ENCODE peak calls at places on chromosomes 6 and 20, in four cellular contexts. One of them, this sample, is unnamed.
A peak's percentile ranks its signal among the peaks of the same experiment; 100 is the strongest.

GRCh38 chr20:22584922-22585785 is 782 bp upstream of the FOXA2 start:
- DNase-seq in GM12878: no peak
- DNase-seq in HepG2: peak; percentile 93
- DNase-seq in K562: no peak
- DNase-seq in this sample: no peak

GRCh38 chr6:130632288-130632687 is 194.9 kb upstream of the SMLR1 start:
- DNase-seq in GM12878: no peak
- DNase-seq in HepG2: peak; percentile 7
- DNase-seq in K562: no peak
- DNase-seq in this sample: no peak

GRCh38 chr20:54257090-54257816 is 49.4 kb downstream of the PFDN4 start:
- DNase-seq in GM12878: no peak
- DNase-seq in HepG2: no peak
- DNase-seq in K562: no peak
- DNase-seq in this sample: no peak

GRCh38 chr6:30687659-30688431 is 1.4 kb upstream of the PPP1R18 start:
- DNase-seq in GM12878: no peak
- DNase-seq in HepG2: no peak
- DNase-seq in K562: peak; percentile 43
- DNase-seq in this sample: no peak

GRCh38 chr6:39102024-39102820 is 12.8 kb downstream of the SAYSD1 start:
- DNase-seq in GM12878: no peak
- DNase-seq in HepG2: peak; percentile 43
- DNase-seq in K562: peak; percentile 79
- DNase-seq in this sample: peak; percentile 77

GRCh38 chr6:166786704-166787293 is 159.7 kb upstream of the RPS6KA2 start:
- DNase-seq in GM12878: peak; percentile 21
- DNase-seq in HepG2: peak; percentile 81
- DNase-seq in K562: peak; percentile 79
- DNase-seq in this sample: peak; percentile 71

GRCh38 chr20:46000571-46001145 is 8.1 kb upstream of the MMP9 start:
- DNase-seq in GM12878: no peak
- DNase-seq in HepG2: no peak
- DNase-seq in K562: no peak
- DNase-seq in this sample: no peak

GRCh38 chr6:141541766-141542324 is 590.9 kb upstream of the GJE1 start:
- DNase-seq in GM12878: no peak
- DNase-seq in HepG2: no peak
- DNase-seq in K562: no peak
- DNase-seq in this sample: no peak

GRCh38 chr20:23419995-23420901 is 1.0 kb downstream of the NAPB start:
- DNase-seq in GM12878: no peak
- DNase-seq in HepG2: peak; percentile 62
- DNase-seq in K562: peak; percentile 47
- DNase-seq in this sample: peak; percentile 26

GRCh38 chr6:10583509-10583908 is 62.4 kb downstream of the GCNT2 start:
- DNase-seq in GM12878: no peak
- DNase-seq in HepG2: peak; percentile 50
- DNase-seq in K562: peak; percentile 42
- DNase-seq in this sample: no peak

GRCh38 chr20:64038579-64039292 is 2.8 kb downstream of the C20orf204 start:
- DNase-seq in GM12878: no peak
- DNase-seq in HepG2: no peak
- DNase-seq in K562: peak; percentile 89
- DNase-seq in this sample: peak; percentile 88

GRCh38 chr6:131875647-131876046 is 67.8 kb downstream of the ENPP1 start:
- DNase-seq in GM12878: no peak
- DNase-seq in HepG2: no peak
- DNase-seq in K562: no peak
- DNase-seq in this sample: no peak

GRCh38 chr6:31907158-31907813 is 5.4 kb upstream of the ZBTB12 start:
- DNase-seq in GM12878: no peak
- DNase-seq in HepG2: peak; percentile 86
- DNase-seq in K562: peak; percentile 62
- DNase-seq in this sample: no peak

GRCh38 chr6:111781055-111781708 is 92.1 kb downstream of the FYN start:
- DNase-seq in GM12878: no peak
- DNase-seq in HepG2: no peak
- DNase-seq in K562: peak; percentile 62
- DNase-seq in this sample: no peak

GRCh38 chr6:156647440-156647839 is 129.7 kb upstream of the ARID1B start:
- DNase-seq in GM12878: no peak
- DNase-seq in HepG2: no peak
- DNase-seq in K562: no peak
- DNase-seq in this sample: no peak

GRCh38 chr6:138227316-138227781 is 9.1 kb upstream of the PBOV1 start:
- DNase-seq in GM12878: no peak
- DNase-seq in HepG2: peak; percentile 80
- DNase-seq in K562: no peak
- DNase-seq in this sample: no peak

GRCh38 chr6:158011478-158011920 is 29.8 kb downstream of the SYNJ2 start:
- DNase-seq in GM12878: no peak
- DNase-seq in HepG2: peak; percentile 100
- DNase-seq in K562: no peak
- DNase-seq in this sample: no peak

GRCh38 chr6:158010591-158011477 is 29.2 kb downstream of the SYNJ2 start:
- DNase-seq in GM12878: no peak
- DNase-seq in HepG2: peak; percentile 45
- DNase-seq in K562: no peak
- DNase-seq in this sample: no peak

GRCh38 chr6:158006821-158007570 is 25.3 kb downstream of the SYNJ2 start:
- DNase-seq in GM12878: no peak
- DNase-seq in HepG2: no peak
- DNase-seq in K562: no peak
- DNase-seq in this sample: no peak

GRCh38 chr6:158009935-158010585 is 28.4 kb downstream of the SYNJ2 start:
- DNase-seq in GM12878: no peak
- DNase-seq in HepG2: no peak
- DNase-seq in K562: no peak
- DNase-seq in this sample: no peak

GRCh38 chr6:158008894-158009891 is 27.5 kb downstream of the SYNJ2 start:
- DNase-seq in GM12878: no peak
- DNase-seq in HepG2: no peak
- DNase-seq in K562: peak; percentile 54
- DNase-seq in this sample: no peak
- TF ChIP-seq FOXM1 in GM12878: no peak
- TF ChIP-seq FOXM1 in HepG2: no peak
- TF ChIP-seq FOXM1 in K562: no peak
- TF ChIP-seq FOXM1 in this sample: no peak

GRCh38 chr6:41721396-41721795 is 14.0 kb downstream of the TFEB start:
- DNase-seq in GM12878: no peak
- DNase-seq in HepG2: no peak
- DNase-seq in K562: no peak
- DNase-seq in this sample: no peak

GRCh38 chr6:41724638-41725501 is 10.5 kb downstream of the TFEB start:
- DNase-seq in GM12878: no peak
- DNase-seq in HepG2: no peak
- DNase-seq in K562: no peak
- DNase-seq in this sample: no peak

GRCh38 chr6:41723178-41723935 is 12.1 kb downstream of the TFEB start:
- DNase-seq in GM12878: no peak
- DNase-seq in HepG2: peak; percentile 77
- DNase-seq in K562: peak; percentile 52
- DNase-seq in this sample: no peak

GRCh38 chr6:41726876-41727275 is 8.5 kb downstream of the TFEB start:
- DNase-seq in GM12878: no peak
- DNase-seq in HepG2: no peak
- DNase-seq in K562: no peak
- DNase-seq in this sample: no peak

GRCh38 chr6:41723936-41724637 is 11.3 kb downstream of the TFEB start:
- DNase-seq in GM12878: no peak
- DNase-seq in HepG2: no peak
- DNase-seq in K562: no peak
- DNase-seq in this sample: no peak
- TF ChIP-seq FOXK2 in GM12878: no peak
- TF ChIP-seq FOXK2 in HepG2: no peak
- TF ChIP-seq FOXK2 in K562: no peak
- TF ChIP-seq FOXK2 in this sample: no peak

DNA sequence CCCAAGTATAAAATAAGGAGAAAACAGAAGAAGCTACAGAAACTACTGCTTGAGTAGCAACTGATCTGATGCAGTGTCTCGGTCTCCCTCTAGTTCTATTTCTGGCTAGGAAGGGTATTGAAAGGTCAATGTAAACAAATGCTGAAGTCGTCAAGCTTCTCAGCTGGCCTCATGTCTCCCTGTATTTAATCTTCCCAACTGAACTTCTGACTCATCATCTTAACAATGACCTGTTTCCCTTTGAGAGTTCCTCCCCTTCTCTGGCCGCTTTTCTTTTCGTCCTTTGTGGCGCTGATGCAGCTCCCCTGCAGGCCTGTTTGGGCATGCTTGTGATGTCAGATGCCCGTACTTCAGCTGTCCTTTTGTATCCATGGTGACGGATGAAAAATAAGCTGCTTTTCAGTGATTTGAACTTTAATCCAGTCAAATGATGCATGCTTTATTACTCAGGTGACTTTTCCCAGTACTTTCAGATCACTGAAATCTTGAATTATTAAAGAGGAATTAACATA is 7.8 kb upstream of the LCA5 start:
- DNase-seq in GM12878: peak; percentile 74
- DNase-seq in HepG2: peak; percentile 16
- DNase-seq in K562: peak; percentile 96
- DNase-seq in this sample: peak; percentile 80
- TF ChIP-seq BHLHE40 in GM12878: no peak
- TF ChIP-seq BHLHE40 in HepG2: no peak
- TF ChIP-seq BHLHE40 in K562: peak; percentile 31
- TF ChIP-seq BHLHE40 in this sample: no peak

GRCh38 chr6:9172096-9172495 is 736.8 kb upstream of the SLC35B3 start:
- DNase-seq in GM12878: no peak
- DNase-seq in HepG2: no peak
- DNase-seq in K562: no peak
- DNase-seq in this sample: no peak

GRCh38 chr6:9173229-9173628 is 737.9 kb upstream of the SLC35B3 start:
- DNase-seq in GM12878: no peak
- DNase-seq in HepG2: no peak
- DNase-seq in K562: no peak
- DNase-seq in this sample: no peak

DNA sequence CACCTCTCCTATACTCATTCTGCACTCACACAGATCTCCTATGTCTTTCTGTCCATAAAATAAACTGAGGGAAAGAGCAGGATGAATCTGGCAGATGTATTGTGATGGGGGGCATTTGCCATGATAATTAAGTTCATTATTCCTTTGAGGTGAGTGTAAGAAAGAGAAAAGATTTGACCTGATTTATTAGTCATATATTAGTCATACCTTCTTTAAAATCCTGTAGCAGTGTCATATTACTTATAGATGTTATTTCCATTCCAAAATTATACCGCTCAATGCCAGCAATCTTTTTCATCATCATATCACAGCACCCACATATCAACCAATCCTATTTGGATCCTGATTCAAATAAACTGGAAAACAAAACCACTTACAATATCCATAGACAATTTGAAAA is 733.3 kb upstream of the SLC35B3 start:
- DNase-seq in GM12878: no peak
- DNase-seq in HepG2: no peak
- DNase-seq in K562: no peak
- DNase-seq in this sample: no peak
- TF ChIP-seq FOXM1 in GM12878: no peak
- TF ChIP-seq FOXM1 in HepG2: no peak
- TF ChIP-seq FOXM1 in K562: no peak
- TF ChIP-seq FOXM1 in this sample: no peak

GRCh38 chr6:72911463-72912153 is 289.7 kb downstream of the KCNQ5 start:
- DNase-seq in GM12878: no peak
- DNase-seq in HepG2: no peak
- DNase-seq in K562: no peak
- DNase-seq in this sample: no peak
- TF ChIP-seq FOXK2 in GM12878: no peak
- TF ChIP-seq FOXK2 in HepG2: no peak
- TF ChIP-seq FOXK2 in K562: no peak
- TF ChIP-seq FOXK2 in this sample: no peak

GRCh38 chr20:43565758-43566104 is 6.9 kb downstream of the SGK2 start:
- DNase-seq in GM12878: no peak
- DNase-seq in HepG2: no peak
- DNase-seq in K562: no peak
- DNase-seq in this sample: no peak

GRCh38 chr20:43563991-43564390 is 5.2 kb downstream of the SGK2 start:
- DNase-seq in GM12878: no peak
- DNase-seq in HepG2: no peak
- DNase-seq in K562: no peak
- DNase-seq in this sample: no peak

GRCh38 chr20:43564455-43564854 is 5.6 kb downstream of the SGK2 start:
- DNase-seq in GM12878: no peak
- DNase-seq in HepG2: no peak
- DNase-seq in K562: no peak
- DNase-seq in this sample: no peak

GRCh38 chr20:43564993-43565757 is 6.3 kb downstream of the SGK2 start:
- DNase-seq in GM12878: no peak
- DNase-seq in HepG2: no peak
- DNase-seq in K562: no peak
- DNase-seq in this sample: no peak

DNA sequence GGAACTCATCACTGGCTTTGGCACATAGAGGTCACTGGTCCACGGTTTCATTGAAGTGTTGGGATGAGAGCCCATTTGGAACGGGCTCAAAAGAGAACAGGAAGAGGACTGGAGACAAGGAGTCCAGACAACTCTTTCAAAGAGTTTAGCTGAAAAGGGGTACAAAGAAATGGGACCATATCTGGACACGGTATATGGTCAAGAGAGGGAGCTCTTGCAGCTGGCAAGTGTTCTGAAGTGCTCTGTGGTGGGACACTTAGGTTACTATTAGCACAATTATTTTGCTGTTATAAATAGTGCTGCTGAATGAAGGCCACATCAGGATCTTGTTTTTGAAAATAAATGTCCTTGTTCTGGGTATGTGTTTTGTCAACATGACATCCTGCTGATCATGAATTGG is 4.6 kb downstream of the SGK2 start:
- DNase-seq in GM12878: no peak
- DNase-seq in HepG2: peak; percentile 45
- DNase-seq in K562: peak; percentile 48
- DNase-seq in this sample: no peak
- TF ChIP-seq BHLHE40 in GM12878: no peak
- TF ChIP-seq BHLHE40 in HepG2: no peak
- TF ChIP-seq BHLHE40 in K562: no peak
- TF ChIP-seq BHLHE40 in this sample: no peak

DNA sequence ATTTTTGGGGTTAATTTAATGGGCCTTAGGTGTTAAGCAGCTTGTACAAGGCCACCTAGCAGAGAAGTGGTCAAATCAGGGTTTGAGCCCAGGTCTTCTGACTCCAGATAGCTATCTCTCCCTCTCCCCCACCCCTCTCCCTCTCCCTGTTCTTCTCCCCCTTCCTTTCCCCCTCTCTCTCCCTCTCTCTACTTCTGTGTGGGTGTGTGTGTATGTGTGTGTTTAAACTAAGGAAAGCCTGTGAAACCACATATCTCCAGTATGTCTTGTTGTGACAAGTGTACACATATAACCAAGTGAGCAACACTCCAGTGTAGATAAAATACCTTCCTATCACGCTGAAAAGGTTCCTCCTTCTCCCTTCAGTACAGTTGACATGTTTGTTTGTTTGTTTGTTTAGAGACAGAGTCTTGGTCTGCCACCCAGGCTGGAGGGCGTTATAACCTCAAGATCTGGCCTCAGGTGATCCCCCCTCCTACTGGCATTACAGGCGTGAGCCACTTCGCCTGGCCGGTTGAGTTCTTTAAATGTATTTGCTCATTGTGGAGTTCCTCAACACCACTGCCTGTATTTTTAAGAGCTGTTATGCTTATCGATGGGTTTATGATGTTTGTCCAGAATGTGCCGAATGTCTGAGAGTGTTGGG is 140.4 kb downstream of the JARID2 start:
- DNase-seq in GM12878: no peak
- DNase-seq in HepG2: no peak
- DNase-seq in K562: peak; percentile 34
- DNase-seq in this sample: no peak
- TF ChIP-seq FOXM1 in GM12878: no peak
- TF ChIP-seq FOXM1 in HepG2: no peak
- TF ChIP-seq FOXM1 in K562: no peak
- TF ChIP-seq FOXM1 in this sample: no peak